ENCODE peak calls at places on chromosomes 5 and 9, in five cellular contexts. One of them, this sample, is unnamed.

GRCh38 chr5:177427211-177427822 is 841 bp downstream of the GRK6 start:
- DNase-seq in BJ: no peak
- DNase-seq in AG04450: no peak
- DNase-seq in DND-41: no peak
- DNase-seq in WERI-Rb-1: no peak
- DNase-seq in this sample: no peak

GRCh38 chr9:126524353-126525077 is 89.2 kb upstream of the LMX1B start:
- DNase-seq in WERI-Rb-1: no peak
- DNase-seq in BJ: no peak
- DNase-seq in AG04450: no peak
- DNase-seq in DND-41: no peak
- DNase-seq in this sample: no peak

GRCh38 chr5:89440670-89441069 is 557.7 kb upstream of the MEF2C start:
- DNase-seq in BJ: no peak
- DNase-seq in DND-41: no peak
- DNase-seq in AG04450: no peak
- DNase-seq in WERI-Rb-1: no peak
- DNase-seq in this sample: no peak

GRCh38 chr5:113378960-113379541 is 55.7 kb downstream of the TSSK1B start:
- DNase-seq in AG04450: peak
- DNase-seq in WERI-Rb-1: peak
- DNase-seq in BJ: no peak
- DNase-seq in DND-41: peak
- DNase-seq in this sample: peak

GRCh38 chr9:112005939-112006338 is 109.3 kb downstream of the UGCG start:
- DNase-seq in WERI-Rb-1: peak
- DNase-seq in DND-41: no peak
- DNase-seq in AG04450: no peak
- DNase-seq in BJ: no peak
- DNase-seq in this sample: no peak

GRCh38 chr5:57718155-57718554 is 235.5 kb upstream of the ACTBL2 start:
- DNase-seq in BJ: no peak
- DNase-seq in WERI-Rb-1: no peak
- DNase-seq in AG04450: no peak
- DNase-seq in DND-41: no peak
- DNase-seq in this sample: no peak

GRCh38 chr5:159883522-159883950 is 32.7 kb upstream of the ADRA1B start:
- DNase-seq in BJ: peak
- DNase-seq in AG04450: no peak
- DNase-seq in WERI-Rb-1: no peak
- DNase-seq in DND-41: no peak
- DNase-seq in this sample: no peak

GRCh38 chr5:113311301-113311700 is 123.5 kb downstream of the TSSK1B start:
- DNase-seq in WERI-Rb-1: peak
- DNase-seq in DND-41: no peak
- DNase-seq in AG04450: no peak
- DNase-seq in BJ: no peak
- DNase-seq in this sample: no peak

GRCh38 chr5:180315762-180316212 is 23.9 kb upstream of the MAPK9 start:
- DNase-seq in DND-41: peak
- DNase-seq in WERI-Rb-1: peak
- DNase-seq in BJ: no peak
- DNase-seq in AG04450: no peak
- DNase-seq in this sample: peak

GRCh38 chr9:119020284-119020683 is 349.0 kb downstream of the BRINP1 start:
- DNase-seq in AG04450: no peak
- DNase-seq in WERI-Rb-1: no peak
- DNase-seq in BJ: no peak
- DNase-seq in DND-41: no peak
- DNase-seq in this sample: no peak

GRCh38 chr5:142826741-142827492 is 56.7 kb downstream of the ARHGAP26 start:
- DNase-seq in AG04450: no peak
- DNase-seq in BJ: no peak
- DNase-seq in DND-41: no peak
- DNase-seq in WERI-Rb-1: no peak
- DNase-seq in this sample: no peak

GRCh38 chr5:1897816-1898450 is 15.2 kb upstream of the IRX4 start:
- DNase-seq in BJ: no peak
- DNase-seq in AG04450: no peak
- DNase-seq in WERI-Rb-1: no peak
- DNase-seq in DND-41: no peak
- DNase-seq in this sample: no peak

GRCh38 chr9:109903515-109904138 is 123.6 kb downstream of the PALM2AKAP2 start:
- DNase-seq in BJ: no peak
- DNase-seq in WERI-Rb-1: peak
- DNase-seq in DND-41: peak
- DNase-seq in AG04450: no peak
- DNase-seq in this sample: peak

GRCh38 chr5:42819745-42820144 is 8.1 kb upstream of the SELENOP start:
- DNase-seq in DND-41: no peak
- DNase-seq in WERI-Rb-1: no peak
- DNase-seq in AG04450: no peak
- DNase-seq in BJ: no peak
- DNase-seq in this sample: no peak

GRCh38 chr5:167916706-167917105 is 374.7 kb upstream of the WWC1 start:
- DNase-seq in BJ: no peak
- DNase-seq in DND-41: no peak
- DNase-seq in AG04450: peak
- DNase-seq in WERI-Rb-1: no peak
- DNase-seq in this sample: no peak

GRCh38 chr9:126671381-126671831 is 57.7 kb downstream of the LMX1B start:
- DNase-seq in AG04450: no peak
- DNase-seq in WERI-Rb-1: peak
- DNase-seq in BJ: no peak
- DNase-seq in DND-41: no peak
- DNase-seq in this sample: peak

GRCh38 chr5:45507174-45507573 is 189.0 kb downstream of the HCN1 start:
- DNase-seq in BJ: no peak
- DNase-seq in WERI-Rb-1: peak
- DNase-seq in DND-41: no peak
- DNase-seq in AG04450: no peak
- DNase-seq in this sample: no peak

GRCh38 chr5:39394946-39395345 is 29.8 kb downstream of the DAB2 start:
- DNase-seq in DND-41: no peak
- DNase-seq in BJ: peak
- DNase-seq in WERI-Rb-1: no peak
- DNase-seq in AG04450: no peak
- DNase-seq in this sample: no peak

GRCh38 chr5:35856186-35857003 is at the start of gene IL7R:
- DNase-seq in WERI-Rb-1: no peak
- DNase-seq in DND-41: peak
- DNase-seq in BJ: no peak
- DNase-seq in AG04450: peak
- DNase-seq in this sample: no peak
- TF ChIP-seq CTCF in WERI-Rb-1: no peak
- TF ChIP-seq CTCF in DND-41: no peak
- TF ChIP-seq CTCF in BJ: no peak
- TF ChIP-seq CTCF in AG04450: no peak
- TF ChIP-seq CTCF in this sample: no peak

GRCh38 chr9:77215874-77216273 is 38.5 kb downstream of the VPS13A start:
- DNase-seq in DND-41: no peak
- DNase-seq in WERI-Rb-1: no peak
- DNase-seq in AG04450: no peak
- DNase-seq in BJ: no peak
- DNase-seq in this sample: no peak
- TF ChIP-seq CTCF in DND-41: peak
- TF ChIP-seq CTCF in WERI-Rb-1: peak
- TF ChIP-seq CTCF in AG04450: peak
- TF ChIP-seq CTCF in BJ: peak
- TF ChIP-seq CTCF in this sample: peak

GRCh38 chr5:73438048-73438896 is 10.3 kb downstream of the FOXD1 start:
- DNase-seq in AG04450: no peak
- DNase-seq in WERI-Rb-1: no peak
- DNase-seq in BJ: no peak
- DNase-seq in DND-41: no peak
- DNase-seq in this sample: no peak

GRCh38 chr5:73436535-73437125 is 11.9 kb downstream of the FOXD1 start:
- DNase-seq in DND-41: no peak
- DNase-seq in AG04450: no peak
- DNase-seq in WERI-Rb-1: no peak
- DNase-seq in BJ: no peak
- DNase-seq in this sample: no peak

GRCh38 chr5:73435640-73436534 is 12.7 kb downstream of the FOXD1 start:
- DNase-seq in AG04450: no peak
- DNase-seq in WERI-Rb-1: no peak
- DNase-seq in BJ: no peak
- DNase-seq in DND-41: no peak
- DNase-seq in this sample: no peak

GRCh38 chr5:73438897-73439470 is 9.6 kb downstream of the FOXD1 start:
- DNase-seq in WERI-Rb-1: no peak
- DNase-seq in BJ: no peak
- DNase-seq in DND-41: no peak
- DNase-seq in AG04450: no peak
- DNase-seq in this sample: no peak

GRCh38 chr5:73437126-73438047 is 11.2 kb downstream of the FOXD1 start:
- DNase-seq in WERI-Rb-1: no peak
- DNase-seq in DND-41: no peak
- DNase-seq in BJ: no peak
- DNase-seq in AG04450: no peak
- DNase-seq in this sample: peak
- TF ChIP-seq CTCF in WERI-Rb-1: no peak
- TF ChIP-seq CTCF in DND-41: no peak
- TF ChIP-seq CTCF in BJ: peak
- TF ChIP-seq CTCF in AG04450: peak
- TF ChIP-seq CTCF in this sample: peak

GRCh38 chr9:12702160-12702758 is 9.1 kb downstream of the TYRP1 start:
- DNase-seq in DND-41: no peak
- DNase-seq in BJ: no peak
- DNase-seq in WERI-Rb-1: peak
- DNase-seq in AG04450: no peak
- DNase-seq in this sample: peak
- TF ChIP-seq CTCF in DND-41: peak
- TF ChIP-seq CTCF in BJ: peak
- TF ChIP-seq CTCF in WERI-Rb-1: peak
- TF ChIP-seq CTCF in AG04450: peak
- TF ChIP-seq CTCF in this sample: peak

DNA sequence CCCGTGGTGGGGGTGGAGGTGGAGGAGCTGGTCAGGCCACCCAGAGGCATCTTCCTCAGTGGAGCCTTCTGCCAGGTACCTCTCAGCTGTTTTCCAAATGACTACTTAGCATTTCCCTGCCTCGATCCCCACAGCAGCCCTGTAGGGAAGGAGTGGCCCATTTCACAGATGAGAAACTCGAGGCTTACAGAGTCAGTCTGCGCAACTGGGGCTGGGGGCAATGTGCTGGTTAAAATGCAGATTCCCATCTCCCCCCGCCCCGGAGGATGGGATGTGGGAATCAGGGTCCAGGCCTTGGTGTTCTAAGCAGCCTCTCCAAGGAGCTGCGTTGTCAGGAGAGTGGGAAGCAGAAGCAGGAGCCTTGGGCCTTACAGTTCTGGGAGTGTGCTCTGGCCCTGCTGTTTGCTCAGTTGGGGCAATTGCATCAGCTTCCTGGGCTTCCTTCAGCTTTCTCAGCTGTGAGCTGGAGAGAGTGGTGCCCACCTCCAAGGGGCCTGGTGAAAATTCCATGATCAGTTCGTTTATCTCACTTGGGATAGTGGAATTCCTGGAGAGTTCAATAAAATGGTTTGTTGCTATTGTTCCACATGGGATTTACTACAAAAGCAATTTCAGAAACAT is 19.4 kb downstream of the ERGIC1 start:
- DNase-seq in BJ: no peak
- DNase-seq in DND-41: peak
- DNase-seq in AG04450: no peak
- DNase-seq in WERI-Rb-1: no peak
- DNase-seq in this sample: no peak
- TF ChIP-seq CTCF in BJ: no peak
- TF ChIP-seq CTCF in DND-41: no peak
- TF ChIP-seq CTCF in AG04450: no peak
- TF ChIP-seq CTCF in WERI-Rb-1: no peak
- TF ChIP-seq CTCF in this sample: no peak

GRCh38 chr5:90472783-90473182 is 1.8 kb downstream of the MBLAC2 start:
- DNase-seq in AG04450: no peak
- DNase-seq in BJ: no peak
- DNase-seq in DND-41: no peak
- DNase-seq in WERI-Rb-1: no peak
- DNase-seq in this sample: no peak

GRCh38 chr5:90475436-90475980 is 844 bp downstream of the POLR3G start:
- DNase-seq in WERI-Rb-1: no peak
- DNase-seq in DND-41: no peak
- DNase-seq in AG04450: no peak
- DNase-seq in BJ: no peak
- DNase-seq in this sample: peak

GRCh38 chr5:90473321-90474234 is 993 bp downstream of the MBLAC2 start:
- DNase-seq in BJ: no peak
- DNase-seq in DND-41: peak
- DNase-seq in AG04450: no peak
- DNase-seq in WERI-Rb-1: peak
- DNase-seq in this sample: peak

GRCh38 chr5:90477073-90477472 is 2.4 kb downstream of the POLR3G start:
- DNase-seq in AG04450: no peak
- DNase-seq in BJ: no peak
- DNase-seq in WERI-Rb-1: no peak
- DNase-seq in DND-41: no peak
- DNase-seq in this sample: peak

DNA sequence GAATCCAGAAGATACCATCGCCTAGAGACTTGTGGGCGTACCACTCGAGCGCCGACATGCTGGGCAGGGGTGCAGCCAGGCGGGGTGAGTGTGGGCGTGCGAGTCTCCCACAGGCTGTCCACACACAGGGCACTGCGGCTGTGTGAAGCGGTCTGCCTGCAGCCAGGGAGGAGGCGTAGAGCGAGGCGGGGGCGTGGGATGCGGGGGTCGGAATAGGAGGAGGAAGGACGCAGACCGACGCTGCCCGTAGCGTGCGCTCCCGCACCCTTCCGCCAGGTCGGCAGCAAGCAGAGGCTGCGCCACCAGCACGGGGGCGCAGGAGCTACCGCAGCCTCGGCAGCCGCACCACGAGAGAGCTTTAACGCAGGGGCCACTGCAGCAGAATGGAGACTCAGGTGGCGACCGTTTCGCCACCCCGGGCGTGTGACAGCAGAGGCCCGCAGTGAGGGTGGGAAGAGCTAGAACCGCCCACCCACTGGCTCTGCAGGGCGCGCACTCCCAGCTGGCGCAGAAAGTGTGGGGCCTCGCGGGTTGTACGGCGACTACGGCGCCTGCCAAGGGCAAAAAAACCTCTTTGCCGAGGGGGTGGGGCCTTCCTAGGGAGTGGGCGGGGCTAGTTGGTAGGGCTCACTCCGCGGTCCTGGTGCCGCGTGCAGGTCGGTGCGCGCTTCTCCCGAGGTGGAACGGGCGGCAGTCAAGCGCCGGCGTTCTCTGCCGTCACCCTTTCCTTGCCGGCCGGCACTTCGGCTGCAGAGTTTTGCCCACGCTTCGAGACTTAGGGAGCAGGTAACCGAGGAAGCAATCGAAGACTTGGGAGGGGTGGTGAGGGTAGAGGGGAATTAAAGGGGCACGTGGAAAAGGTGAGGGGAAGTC is at the start of the genes MBLAC2 and POLR3G:
- DNase-seq in BJ: peak
- DNase-seq in DND-41: peak
- DNase-seq in AG04450: peak
- DNase-seq in WERI-Rb-1: peak
- DNase-seq in this sample: peak
- TF ChIP-seq CTCF in BJ: peak
- TF ChIP-seq CTCF in DND-41: peak
- TF ChIP-seq CTCF in AG04450: peak
- TF ChIP-seq CTCF in WERI-Rb-1: peak
- TF ChIP-seq CTCF in this sample: peak